ENCODE peak calls at places on chromosomes 16 and 17, in six cellular contexts. U is CD4-positive, alpha-beta T cell; J is A673; M is tibial nerve; V is astrocyte; X is fibroblast of lung. W is an unnamed sample.
A peak's percentile ranks its signal among the peaks of the same experiment; 100 is the strongest.

GRCh38 chr17:79947351-79948031 is 88.2 kb downstream of the TBC1D16 start:
- DNase-seq in V (peak; percentile 96), X (peak; percentile 91), M (no peak), J (no peak), U (no peak), W (peak; percentile 50)

GRCh38 chr17:51662204-51663056 is 402.1 kb downstream of the UTP18 start:
- DNase-seq in M (no peak), V (no peak), J (no peak), X (no peak), U (no peak), W (no peak)

GRCh38 chr16:56189990-56190902 is 1.0 kb upstream of the GNAO1 start:
- DNase-seq in X (peak; percentile 5), J (no peak), V (no peak), U (no peak), M (no peak), W (no peak)

GRCh38 chr17:9079461-9080103 is 58.3 kb downstream of the NTN1 start:
- DNase-seq in U (no peak), X (no peak), V (no peak), M (no peak), J (no peak), W (no peak)

GRCh38 chr16:396605-397004 is 394 bp upstream of the NME4 start:
- DNase-seq in J (peak; percentile 77), U (no peak), V (peak; percentile 35), M (no peak), X (peak; percentile 42), W (no peak)

GRCh38 chr17:69500911-69501429 is 86.5 kb downstream of the MAP2K6 start:
- DNase-seq in U (no peak), M (no peak), J (no peak), V (no peak), X (peak; percentile 62), W (no peak)

GRCh38 chr16:77408607-77409006 is 26.2 kb downstream of the ADAMTS18 start:
- DNase-seq in V (no peak), J (no peak), M (no peak), U (no peak), X (no peak), W (no peak)

GRCh38 chr16:49602201-49603041 is 228.8 kb downstream of the C16orf78 start:
- DNase-seq in X (no peak), J (no peak), U (no peak), V (peak; percentile 10), M (no peak), W (no peak)

GRCh38 chr17:35825206-35825605 is 15.9 kb downstream of the TAF15 start:
- DNase-seq in J (no peak), X (no peak), U (no peak), V (no peak), M (no peak), W (no peak)

GRCh38 chr17:4541328-4542002 is 13.7 kb downstream of the MYBBP1A start:
- DNase-seq in U (no peak), V (no peak), M (no peak), J (no peak), X (no peak), W (no peak)

GRCh38 chr17:1267471-1267947 is 2.7 kb upstream of the BHLHA9 start:
- DNase-seq in U (no peak), M (no peak), V (no peak), X (peak; percentile 12), J (no peak), W (no peak)

GRCh38 chr16:28189237-28189636 is 22.5 kb downstream of the XPO6 start:
- DNase-seq in X (peak; percentile 43), M (no peak), V (no peak), U (peak; percentile 29), J (no peak), W (no peak)

GRCh38 chr16:50265260-50265659 is 1.1 kb upstream of the ADCY7 start:
- DNase-seq in U (peak; percentile 35), V (no peak), J (no peak), M (no peak), X (no peak), W (peak; percentile 35)

GRCh38 chr16:57284206-57284951 is at the start of gene PLLP:
- DNase-seq in X (peak; percentile 13), V (no peak), M (no peak), U (no peak), J (peak; percentile 54), W (peak; percentile 81)

GRCh38 chr17:64055183-64056142 is 35.0 kb upstream of the ICAM2 start:
- DNase-seq in X (no peak), M (no peak), U (no peak), J (no peak), V (no peak), W (no peak)

GRCh38 chr17:67891481-67892119 is 66.3 kb downstream of the BPTF start:
- DNase-seq in V (peak; percentile 40), U (no peak), M (no peak), J (peak; percentile 62), X (peak; percentile 67), W (peak; percentile 19)

GRCh38 chr16:85211247-85211910 is 99.1 kb upstream of the CIBAR2 start:
- DNase-seq in M (no peak), U (no peak), J (no peak), V (peak; percentile 81), X (peak; percentile 47), W (no peak)

GRCh38 chr17:29138991-29139682 is 41.1 kb downstream of the MYO18A start:
- DNase-seq in V (no peak), J (no peak), U (no peak), X (no peak), M (no peak), W (no peak)

GRCh38 chr17:39114744-39115534 is 36.5 kb downstream of the PLXDC1 start:
- DNase-seq in U (no peak), V (peak; percentile 20), J (no peak), X (peak; percentile 25), M (no peak), W (no peak)

GRCh38 chr17:751269-752001 is 629 bp downstream of the GEMIN4 start:
- DNase-seq in X (peak; percentile 54), U (peak; percentile 24), M (no peak), J (peak; percentile 66), V (no peak), W (no peak)

GRCh38 chr17:82603981-82604448 is 44.2 kb downstream of the WDR45B start:
- DNase-seq in V (no peak), J (no peak), U (no peak), M (peak; percentile 56), X (peak; percentile 45), W (no peak)

GRCh38 chr16:81514568-81515258 is 70.1 kb downstream of the CMIP start:
- DNase-seq in M (no peak), J (no peak), X (no peak), U (no peak), V (no peak), W (no peak)

GRCh38 chr17:66446419-66446818 is 144.0 kb downstream of the PRKCA start:
- DNase-seq in X (no peak), V (peak; percentile 62), M (no peak), J (no peak), U (no peak), W (no peak)

GRCh38 chr17:3916825-3917224 is 560 bp upstream of the P2RX1 start:
- DNase-seq in V (no peak), M (no peak), J (no peak), U (no peak), X (no peak), W (no peak)

GRCh38 chr16:28537964-28538732 is 626 bp downstream of the NUPR1 start:
- DNase-seq in X (no peak), U (no peak), M (no peak), V (no peak), J (no peak), W (no peak)

GRCh38 chr16:22189473-22190168 is 16.5 kb upstream of the EEF2K start:
- DNase-seq in V (no peak), X (peak; percentile 32), M (peak; percentile 48), J (no peak), U (peak; percentile 90), W (no peak)

GRCh38 chr17:43015579-43015978 is 6.6 kb downstream of the VAT1 start:
- DNase-seq in J (no peak), V (no peak), U (no peak), M (no peak), X (peak; percentile 25), W (no peak)

GRCh38 chr17:73090396-73091202 is 1.9 kb downstream of the SLC39A11 start:
- DNase-seq in U (no peak), X (no peak), J (no peak), M (no peak), V (no peak), W (no peak)

GRCh38 chr17:73088561-73088960 is 3.9 kb downstream of the SLC39A11 start:
- DNase-seq in V (no peak), X (no peak), U (no peak), M (no peak), J (no peak), W (no peak)

GRCh38 chr17:73091410-73091769 is 1.1 kb downstream of the SLC39A11 start:
- DNase-seq in U (no peak), M (no peak), X (peak; percentile 24), J (no peak), V (no peak), W (no peak)

GRCh38 chr17:73089918-73090317 is 2.6 kb downstream of the SLC39A11 start:
- DNase-seq in U (no peak), J (no peak), V (no peak), X (no peak), M (no peak), W (peak; percentile 89)

DNA sequence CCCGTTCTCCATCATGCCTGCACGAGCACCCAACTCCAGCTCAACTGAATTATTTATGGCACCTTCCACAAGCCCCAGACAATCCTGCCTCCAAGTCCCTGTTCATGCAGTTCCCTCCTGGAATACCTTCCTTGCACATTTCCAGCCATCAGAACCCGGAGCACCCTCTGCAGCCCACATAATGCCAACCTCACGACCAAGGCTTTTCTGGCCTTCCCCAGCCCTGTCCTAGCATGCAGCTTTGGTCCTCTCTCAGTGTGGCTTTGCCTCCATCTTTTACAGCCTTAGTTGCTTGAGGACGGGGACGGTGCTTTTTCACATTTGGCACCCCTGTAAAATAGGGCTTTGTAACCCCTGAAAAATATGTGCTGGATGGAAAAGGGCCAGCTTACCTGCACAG is 3.2 kb downstream of the SLC39A11 start:
- DNase-seq in X (no peak), J (no peak), U (no peak), V (no peak), M (no peak), W (no peak)
- H3K27ac ChIP-seq in X (no peak overlapping the region), J (no peak overlapping the region), U (no peak overlapping the region), V (no peak overlapping the region), M (peak overlapping the region; percentile 77), W (peak overlapping the region; percentile 88)

GRCh38 chr17:81514485-81514734 is 1.8 kb upstream of the ACTG1 start:
- DNase-seq in X (no peak), U (no peak), M (no peak), V (no peak), J (no peak), W (no peak)
- H3K27me3 ChIP-seq in X (no peaks in the 10 kb centered on the region), U (no peaks in the 10 kb centered on the region), M (no peaks in the 10 kb centered on the region), V (no peaks in the 10 kb centered on the region), J (no peaks in the 10 kb centered on the region), W (no peaks in the 10 kb centered on the region)

GRCh38 chr16:19062706-19063105 is 4.7 kb upstream of the COQ7 start:
- DNase-seq in X (no peak), U (no peak), J (no peak), M (no peak), V (no peak), W (no peak)
- H3K27ac ChIP-seq in X (no peak overlapping the region), U (no peak overlapping the region), J (no peak overlapping the region), M (no peak overlapping the region), V (no peak overlapping the region), W (no peak overlapping the region)

DNA sequence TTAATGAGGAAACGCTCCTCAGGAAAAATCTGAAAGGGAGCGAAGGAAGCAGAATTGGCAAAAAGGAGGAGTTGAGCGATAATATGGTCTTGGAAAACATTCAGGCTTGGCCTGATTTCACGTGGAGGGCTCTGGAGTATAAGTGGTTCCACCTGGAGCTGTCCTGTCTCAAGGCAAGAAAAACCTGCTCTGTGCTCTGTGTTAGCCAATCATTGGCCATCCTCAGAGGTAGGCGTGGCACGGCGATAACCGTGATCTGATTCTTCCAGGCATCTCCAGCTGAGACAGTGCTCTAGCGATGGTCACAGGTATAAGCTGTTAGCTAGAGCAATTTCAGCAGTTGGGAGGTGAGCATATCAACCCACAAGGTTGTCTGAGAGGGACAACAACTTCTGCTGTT is 450.5 kb upstream of the MAF start:
- DNase-seq in X (no peak), M (no peak), U (no peak), V (no peak), J (no peak), W (no peak)
- H3K27me3 ChIP-seq in X (no peaks in the 10 kb centered on the region), M (no peaks in the 10 kb centered on the region), U (no peaks in the 10 kb centered on the region), V (peaks cover 5% of the 10 kb centered on the region), J (no peaks in the 10 kb centered on the region), W (no peaks in the 10 kb centered on the region)

W was measured in dorsolateral prefrontal cortex.